ENCODE peak calls at places on chromosomes 5 and 9, in nine cellular contexts. A is epithelial cell of prostate; I is heart right ventricle; W is mesendoderm; B is RWPE2; R is neural progenitor cell; X is CD8-positive, alpha-beta T cell; U is ascending aorta; D is CD4-positive, CD25-positive, alpha-beta regulatory T cell. C is an unnamed sample.

GRCh38 chr5:140186155-140186753 is 11.3 kb downstream of the CYSTM1 start:
- DNase-seq in A (no peak), I (no peak), W (no peak), B (no peak), R (no peak), X (no peak), U (no peak), D (no peak), C (no peak)

GRCh38 chr5:10866913-10867312 is 105.9 kb upstream of the DAP start:
- DNase-seq in A (no peak), I (no peak), W (peak; percentile 63), B (no peak), R (peak; percentile 33), X (no peak), U (no peak), D (no peak), C (no peak)

GRCh38 chr9:121771418-121771817 is 120.0 kb downstream of the DAB2IP start:
- DNase-seq in A (no peak), I (peak; percentile 9), W (no peak), B (no peak), R (no peak), X (no peak), U (no peak), D (no peak), C (no peak)

GRCh38 chr5:44332360-44332971 is 56.8 kb downstream of the FGF10 start:
- DNase-seq in A (no peak), I (no peak), W (peak; percentile 84), B (no peak), R (peak; percentile 81), X (no peak), U (no peak), D (peak; percentile 20), C (no peak)

GRCh38 chr5:109946610-109947009 is 256.9 kb downstream of the MAN2A1 start:
- DNase-seq in A (no peak), I (no peak), W (peak; percentile 53), B (no peak), R (no peak), X (no peak), U (no peak), D (no peak), C (no peak)

GRCh38 chr9:105515811-105516413 is 42.0 kb upstream of the FKTN start:
- DNase-seq in A (no peak), I (no peak), W (peak; percentile 54), B (no peak), R (no peak), X (no peak), U (no peak), D (no peak), C (no peak)

GRCh38 chr9:7963026-7963425 is 163.4 kb upstream of the DMAC1 start:
- DNase-seq in A (no peak), I (no peak), W (no peak), B (no peak), R (no peak), X (no peak), U (no peak), D (no peak), C (no peak)

GRCh38 chr9:38641985-38642864 is 21.8 kb upstream of the ANKRD18A start:
- DNase-seq in A (no peak), I (no peak), W (peak; percentile 63), B (no peak), R (peak; percentile 58), X (no peak), U (no peak), D (no peak), C (no peak)

GRCh38 chr5:80711938-80712337 is 57.2 kb upstream of the DHFR start:
- DNase-seq in A (no peak), I (no peak), W (peak; percentile 81), B (no peak), R (peak; percentile 74), X (no peak), U (no peak), D (no peak), C (no peak)

DNA sequence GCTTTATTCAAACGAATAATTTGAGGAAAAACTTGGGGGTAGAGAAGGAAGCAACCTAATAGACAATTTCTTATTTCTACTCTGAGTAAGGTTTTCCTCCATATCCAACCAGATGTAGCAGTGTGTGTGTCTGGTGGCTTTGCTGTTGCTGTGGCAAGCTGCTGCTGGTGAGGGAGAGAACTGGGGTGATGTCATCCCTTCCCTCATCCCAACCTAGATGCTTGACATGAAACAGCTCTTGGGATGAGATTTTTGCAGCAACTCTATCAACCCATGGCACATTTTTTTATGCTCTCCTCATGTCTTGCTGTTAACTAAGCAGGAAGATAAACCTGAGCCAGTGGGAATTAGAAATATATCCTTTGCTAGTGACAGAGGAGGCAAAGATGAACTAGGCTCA is 135.8 kb downstream of the PCSK1 start:
- DNase-seq in A (no peak), I (no peak), W (peak; percentile 40), B (no peak), R (no peak), X (no peak), U (no peak), D (no peak), C (no peak)
- H3K27ac ChIP-seq in A (no peak overlapping the region), I (peak overlapping the region; percentile 61), W (no peak overlapping the region), B (peak overlapping the region; percentile 42), R (no peak overlapping the region), X (no peak overlapping the region), U (peak overlapping the region; percentile 54), D (no peak overlapping the region), C (no peak overlapping the region)

GRCh38 chr5:54360925-54361662 is 50.7 kb upstream of the ARL15 start:
- DNase-seq in A (no peak), I (no peak), W (no peak), B (no peak), R (no peak), X (no peak), U (no peak), D (no peak), C (no peak)

GRCh38 chr5:54362992-54363630 is 52.7 kb upstream of the ARL15 start:
- DNase-seq in A (no peak), I (no peak), W (no peak), B (no peak), R (no peak), X (no peak), U (no peak), D (no peak), C (no peak)

GRCh38 chr5:54361683-54362411 is 51.5 kb upstream of the ARL15 start:
- DNase-seq in A (no peak), I (peak; percentile 46), W (no peak), B (no peak), R (no peak), X (no peak), U (no peak), D (no peak), C (no peak)

GRCh38 chr5:54362434-54362833 is 52.1 kb upstream of the ARL15 start:
- DNase-seq in A (no peak), I (no peak), W (no peak), B (no peak), R (no peak), X (no peak), U (no peak), D (no peak), C (no peak)

DNA sequence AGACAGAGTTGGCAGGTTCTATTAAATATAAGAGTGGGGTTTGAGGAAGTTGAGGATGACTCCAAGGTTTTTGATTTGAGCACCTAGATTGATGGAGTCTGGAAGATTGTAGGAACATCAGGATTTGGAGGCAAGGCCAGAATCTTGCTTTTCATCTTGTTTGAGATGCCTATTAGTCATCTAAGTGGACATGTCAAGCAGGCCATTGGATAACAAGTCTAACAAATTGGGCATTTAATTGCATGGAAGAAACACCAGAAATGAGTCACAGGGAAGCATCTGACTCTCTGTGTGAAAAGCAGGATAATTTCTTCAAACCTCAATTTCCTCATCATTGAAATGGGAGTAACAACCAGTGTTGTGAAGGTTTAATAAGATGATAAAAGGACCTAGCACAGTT is 53.3 kb upstream of the ARL15 start:
- DNase-seq in A (no peak), I (no peak), W (no peak), B (no peak), R (no peak), X (no peak), U (no peak), D (no peak), C (no peak)
- H3K27ac ChIP-seq in A (no peak overlapping the region), I (no peak overlapping the region), W (no peak overlapping the region), B (no peak overlapping the region), R (no peak overlapping the region), X (no peak overlapping the region), U (no peak overlapping the region), D (no peak overlapping the region), C (no peak overlapping the region)

DNA sequence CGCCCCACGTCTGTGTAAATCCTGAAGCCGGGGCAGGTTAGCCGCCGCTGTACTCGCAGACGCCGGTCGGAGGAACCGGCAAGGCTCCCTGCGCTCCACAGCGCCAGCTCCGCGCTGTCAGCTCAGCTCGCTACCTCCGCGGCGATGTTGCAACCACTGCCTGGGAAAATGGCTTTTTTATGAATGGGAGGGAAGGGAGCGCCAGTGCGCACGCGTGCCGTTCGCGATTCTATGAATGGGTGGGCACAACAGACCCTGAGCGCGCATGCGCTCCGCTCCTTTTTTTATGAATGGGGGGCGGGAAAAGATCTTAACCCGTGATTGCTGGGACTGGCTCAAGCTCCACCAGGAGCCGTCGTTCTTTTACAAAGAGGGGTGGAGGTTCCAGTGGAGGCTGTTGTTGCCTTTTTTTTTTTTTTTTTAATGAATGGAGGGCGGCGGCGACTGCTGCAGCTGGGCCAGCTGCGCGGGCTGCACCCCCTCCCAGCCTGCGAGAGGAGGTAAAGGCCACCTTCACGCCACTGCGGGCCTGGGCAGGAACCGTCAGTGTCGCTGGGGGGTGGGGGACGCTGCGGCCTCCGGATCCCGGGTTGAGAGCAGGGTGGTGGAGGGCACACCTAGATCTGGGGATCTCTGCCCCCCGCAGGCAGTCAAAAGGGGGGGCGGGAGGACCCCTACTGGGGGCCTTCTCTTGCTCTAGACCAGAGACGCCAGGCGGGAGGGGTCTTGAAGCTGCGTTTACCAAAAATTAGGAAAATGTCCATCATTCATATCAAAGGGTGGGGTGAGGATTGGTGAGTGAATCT is at the start of gene SPRY4:
- DNase-seq in A (peak; percentile 81), I (peak; percentile 95), W (peak; percentile 100), B (peak; percentile 98), R (peak; percentile 97), X (peak; percentile 74), U (peak; percentile 96), D (peak; percentile 82), C (peak; percentile 84)
- H3K27ac ChIP-seq in A (peak within 1 kb of the TSS; percentile 98), I (peak within 1 kb of the TSS; percentile 94), W (peak within 1 kb of the TSS; percentile 100), B (peak within 1 kb of the TSS; percentile 94), R (no peak within 1 kb of the TSS), X (no peak within 1 kb of the TSS), U (peak within 1 kb of the TSS; percentile 98), D (no peak within 1 kb of the TSS), C (peak within 1 kb of the TSS; percentile 58)

GRCh38 chr5:76202182-76202581 is 119.0 kb downstream of the SV2C start:
- DNase-seq in A (no peak), I (no peak), W (no peak), B (no peak), R (no peak), X (no peak), U (no peak), D (no peak), C (no peak)

GRCh38 chr5:76204713-76205112 is 121.5 kb downstream of the SV2C start:
- DNase-seq in A (peak; percentile 69), I (no peak), W (peak; percentile 86), B (no peak), R (no peak), X (no peak), U (no peak), D (no peak), C (no peak)

GRCh38 chr5:76207122-76207521 is 123.9 kb downstream of the SV2C start:
- DNase-seq in A (no peak), I (no peak), W (no peak), B (no peak), R (no peak), X (no peak), U (no peak), D (no peak), C (no peak)

GRCh38 chr5:76199321-76200318 is 116.4 kb downstream of the SV2C start:
- DNase-seq in A (no peak), I (no peak), W (peak; percentile 30), B (no peak), R (no peak), X (no peak), U (no peak), D (no peak), C (no peak)

GRCh38 chr5:76204191-76204590 is 121.0 kb downstream of the SV2C start:
- DNase-seq in A (no peak), I (no peak), W (no peak), B (no peak), R (no peak), X (no peak), U (no peak), D (no peak), C (no peak)
- H3K27ac ChIP-seq in A (no peak overlapping the region), I (no peak overlapping the region), W (no peak overlapping the region), B (no peak overlapping the region), R (no peak overlapping the region), X (no peak overlapping the region), U (no peak overlapping the region), D (no peak overlapping the region), C (no peak overlapping the region)